ENCODE peak calls at places on chromosomes 13 and 19, in seven cellular contexts. J is tibial nerve, N is mammary epithelial cell, B is Caco-2, R is colonic mucosa, E is AG04450, I is endodermal cell. A is an unnamed sample.

GRCh38 chr19:42132030-42132628 is at the start of gene POU2F2:
- DNase-seq in B (no peak), J (peak), N (no peak), R (peak), I (peak), E (no peak), A (peak)

GRCh38 chr13:31674056-31674455 is 65.3 kb upstream of the RXFP2 start:
- DNase-seq in E (no peak), R (no peak), J (no peak), I (no peak), B (no peak), N (no peak), A (no peak)

GRCh38 chr13:106276876-106277275 is 258.6 kb downstream of the EFNB2 start:
- DNase-seq in R (no peak), N (peak), J (no peak), I (no peak), B (no peak), E (no peak), A (peak)

GRCh38 chr13:36345438-36346221 is 564 bp downstream of the SPART start:
- DNase-seq in I (peak), J (peak), B (no peak), R (peak), N (peak), E (peak), A (peak)

GRCh38 chr19:35793381-35794165 is 18.2 kb downstream of the ARHGAP33 start:
- DNase-seq in N (no peak), B (no peak), I (no peak), E (no peak), R (no peak), J (no peak), A (peak)

GRCh38 chr13:41224113-41225110 is 30.0 kb upstream of the KBTBD7 start:
- DNase-seq in I (no peak), R (no peak), N (peak), B (no peak), E (peak), J (no peak), A (peak)

GRCh38 chr19:54475706-54476105 is 2.6 kb upstream of the CDC42EP5 start:
- DNase-seq in N (no peak), J (no peak), I (peak), E (no peak), B (no peak), R (no peak), A (no peak)

GRCh38 chr13:30061217-30061616 is 210.8 kb upstream of the UBL3 start:
- DNase-seq in B (no peak), I (no peak), N (no peak), J (no peak), E (no peak), R (no peak), A (no peak)

GRCh38 chr19:18967358-18968146 is 26.5 kb upstream of the HOMER3 start:
- DNase-seq in B (no peak), N (peak), R (peak), J (peak), E (no peak), I (no peak), A (peak)

GRCh38 chr13:95641291-95641811 is 3.2 kb downstream of the DZIP1 start:
- DNase-seq in R (no peak), E (no peak), I (peak), J (no peak), B (no peak), N (no peak), A (no peak)
- H3K4me3 ChIP-seq in R (peak), E (peak), I (no peak), J (peak), B (no peak), N (peak), A (no peak)

DNA sequence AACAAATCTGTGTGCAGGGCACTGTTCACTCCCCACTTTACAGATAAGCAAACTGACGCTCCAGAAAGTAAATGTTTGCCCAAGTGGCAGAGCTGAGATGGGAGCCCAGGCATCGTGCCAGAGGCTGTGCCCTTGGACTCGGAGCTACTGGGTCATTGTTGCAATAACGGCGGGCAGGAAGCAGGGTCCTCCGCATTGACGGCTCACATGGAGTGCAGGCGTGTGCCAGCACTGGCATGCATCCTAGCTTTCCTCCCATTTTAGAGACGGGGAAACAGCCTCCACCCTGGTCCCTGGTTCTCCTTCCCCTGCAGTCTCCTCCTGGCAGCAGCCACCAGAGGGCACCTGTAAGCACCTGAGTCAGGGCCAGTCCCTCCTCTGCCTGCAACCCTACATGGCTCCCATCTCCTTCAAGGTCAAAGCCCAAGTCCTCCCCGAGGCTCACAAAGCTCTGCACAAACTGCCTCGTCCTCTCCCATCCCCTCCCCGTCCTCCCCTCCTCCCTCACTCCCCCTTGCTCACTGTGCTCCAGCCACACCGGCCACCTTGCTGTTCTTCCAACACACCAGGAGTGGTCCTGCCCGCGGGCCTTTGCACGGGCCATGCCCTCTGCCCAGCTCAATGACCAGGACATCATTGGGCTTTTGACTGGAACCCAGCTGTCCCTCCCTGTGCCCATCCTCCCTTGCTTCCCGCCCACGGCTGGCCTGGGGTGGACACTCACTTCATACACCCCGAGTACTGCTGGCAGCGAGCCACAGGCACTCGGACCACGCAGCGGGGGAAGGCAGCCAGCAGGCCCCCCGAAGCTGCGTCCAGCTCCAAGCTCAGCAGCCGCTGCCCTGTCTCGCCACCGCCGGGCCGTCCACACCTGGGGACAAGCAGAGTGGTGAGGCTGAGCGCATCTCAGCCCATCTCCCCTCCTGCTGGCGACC is 7.7 kb upstream of the LRG1 start:
- DNase-seq in N (no peak), B (peak), R (peak), I (peak), E (no peak), J (no peak), A (peak)
- TF ChIP-seq CTCF in N (peak), B (peak), R (peak), I (peak), E (peak), J (no peak), A (peak)

GRCh38 chr19:8367327-8368001 is 3.5 kb downstream of the ANGPTL4 start:
- DNase-seq in J (peak), R (peak), N (peak), I (peak), B (no peak), E (peak), A (peak)

GRCh38 chr19:8363803-8364771 is at the start of gene ANGPTL4:
- DNase-seq in I (peak), J (peak), E (no peak), N (peak), B (peak), R (peak), A (peak)

GRCh38 chr19:8366121-8366581 is 2.2 kb downstream of the ANGPTL4 start:
- DNase-seq in I (no peak), B (no peak), E (no peak), N (no peak), R (no peak), J (no peak), A (no peak)

GRCh38 chr19:8368136-8368535 is 4.2 kb downstream of the ANGPTL4 start:
- DNase-seq in R (no peak), B (no peak), I (no peak), E (no peak), J (no peak), N (no peak), A (no peak)

DNA sequence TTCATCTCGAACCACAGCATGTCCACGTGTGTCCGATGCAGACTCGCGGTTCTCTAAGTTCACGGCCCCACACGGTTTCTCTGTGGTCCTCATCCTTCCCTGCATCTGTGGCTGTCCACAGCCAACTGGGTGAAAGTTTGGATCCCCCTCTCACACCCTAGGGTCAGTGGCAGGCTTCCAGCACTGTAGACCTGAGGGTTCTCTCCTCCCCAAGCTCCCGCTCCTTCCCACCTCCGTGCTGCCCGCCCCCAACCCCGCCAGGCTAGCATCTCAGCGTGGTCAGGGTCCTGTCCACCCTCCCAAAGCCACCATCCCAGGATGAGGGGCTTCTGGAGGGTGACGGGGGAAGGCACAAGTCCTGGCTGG is 3.0 kb downstream of the ANGPTL4 start:
- DNase-seq in B (no peak), I (peak), J (no peak), E (no peak), R (no peak), N (no peak), A (no peak)
- H3K4me3 ChIP-seq in B (no peak), I (no peak), J (no peak), E (peak), R (no peak), N (peak), A (no peak)

GRCh38 chr13:52664269-52664668 is 11.6 kb downstream of the SUGT1 start:
- DNase-seq in N (no peak), E (no peak), I (no peak), J (no peak), R (no peak), B (no peak), A (no peak)

GRCh38 chr13:52670726-52671125 is 18.1 kb downstream of the SUGT1 start:
- DNase-seq in B (no peak), N (no peak), J (no peak), R (no peak), I (no peak), E (no peak), A (no peak)

GRCh38 chr13:52669677-52670076 is 17.0 kb downstream of the SUGT1 start:
- DNase-seq in I (no peak), E (no peak), R (no peak), J (no peak), B (no peak), N (no peak), A (no peak)

GRCh38 chr13:52659340-52659739 is 6.7 kb downstream of the SUGT1 start:
- DNase-seq in E (no peak), R (no peak), I (no peak), B (no peak), J (no peak), N (no peak), A (no peak)

GRCh38 chr13:52665325-52665724 is 12.7 kb downstream of the SUGT1 start:
- DNase-seq in I (no peak), B (no peak), N (peak), R (no peak), E (no peak), J (no peak), A (peak)
- TF ChIP-seq CTCF in I (peak), B (peak), N (peak), R (peak), E (peak), J (peak), A (peak)

DNA sequence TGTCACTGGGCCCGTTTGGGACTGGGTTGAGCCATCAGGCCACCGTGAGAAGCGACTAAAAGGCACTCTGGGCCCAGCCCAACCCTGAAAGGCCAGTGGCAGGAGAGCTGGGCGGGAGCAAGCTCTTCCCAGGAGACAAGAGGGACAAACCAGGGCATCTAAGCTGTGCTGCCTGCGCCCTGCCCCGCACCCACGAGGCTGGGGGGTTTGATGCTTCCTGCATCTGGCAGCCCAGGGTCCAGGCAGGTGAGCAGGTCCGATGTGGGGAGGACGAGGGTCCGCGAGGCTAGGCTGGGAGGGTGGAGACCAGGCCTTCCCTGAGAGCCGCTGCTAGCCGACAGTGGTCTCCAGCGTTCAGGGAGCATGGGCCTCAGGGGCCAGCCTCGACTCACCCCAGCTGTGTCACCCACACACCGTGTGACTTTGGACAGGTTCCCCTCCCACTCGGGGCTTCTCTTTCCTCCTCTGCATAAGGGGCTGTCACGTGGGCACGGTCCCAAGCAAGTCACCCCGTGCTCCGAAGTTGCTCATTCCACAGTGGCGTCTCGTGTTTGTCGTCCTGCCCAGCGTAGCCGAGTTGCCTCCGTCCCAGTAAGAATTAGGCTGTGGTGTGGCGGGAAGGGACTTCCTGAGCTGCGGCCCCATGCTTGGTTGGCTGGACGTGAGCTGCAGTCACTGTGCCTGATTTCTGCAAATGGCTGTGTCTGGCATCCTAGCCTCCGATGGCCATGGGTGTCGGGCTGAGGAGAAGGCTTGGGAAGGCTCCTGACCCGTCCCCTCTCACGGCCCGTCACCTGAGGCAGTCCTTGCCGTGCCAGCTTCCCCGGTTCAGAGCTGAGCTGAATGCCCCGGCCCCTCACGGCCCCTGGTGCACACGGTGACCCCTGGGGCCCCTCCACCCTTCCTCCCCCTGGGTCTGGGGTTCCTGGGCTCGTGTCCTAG is 15.7 kb downstream of the PLIN4 start:
- DNase-seq in N (no peak), E (no peak), I (no peak), R (no peak), B (no peak), J (no peak), A (no peak)
- H3K4me3 ChIP-seq in N (no peak), E (no peak), I (no peak), R (no peak), B (no peak), J (no peak), A (no peak)

A was measured in epithelial cell of esophagus.